ENCODE peak calls at places on chromosomes 2 and 18, in five cellular contexts. D, H, U, K and X are unnamed samples.

GRCh38 chr2:72669121-72669520 is 156.7 kb downstream of the EXOC6B start:
- DNase-seq in U (no peak), H (no peak), D (no peak), K (no peak), X (no peak)

GRCh38 chr2:176161041-176161785 is 4.1 kb downstream of the HOXD3 start:
- DNase-seq in D (no peak), H (no peak), U (no peak), K (no peak), X (no peak)

GRCh38 chr18:500556-501405 is at the start of gene COLEC12:
- DNase-seq in U (no peak), H (no peak), K (no peak), D (peak; percentile 10), X (peak; percentile 25)

GRCh38 chr2:31317387-31317786 is 83.4 kb downstream of the EHD3 start:
- DNase-seq in D (no peak), H (no peak), K (no peak), U (no peak), X (no peak)

GRCh38 chr2:216665717-216666116 is 29.6 kb downstream of the IGFBP5 start:
- DNase-seq in U (no peak), D (no peak), H (no peak), K (no peak), X (no peak)

GRCh38 chr2:119005565-119005964 is 63.6 kb downstream of the MARCO start:
- DNase-seq in H (peak; percentile 62), D (no peak), U (no peak), K (no peak), X (no peak)

GRCh38 chr2:73253400-73253799 is 19.3 kb downstream of the CCT7 start:
- DNase-seq in D (no peak), U (no peak), H (no peak), K (no peak), X (no peak)

GRCh38 chr2:45184606-45185005 is 175.4 kb upstream of the SIX2 start:
- DNase-seq in K (no peak), H (no peak), U (no peak), D (no peak), X (no peak)

GRCh38 chr2:40372278-40372580 is 79.7 kb downstream of the SLC8A1 start:
- DNase-seq in H (no peak), K (no peak), D (no peak), U (no peak), X (no peak)

GRCh38 chr2:186031229-186031628 is 292.6 kb downstream of the FSIP2 start:
- DNase-seq in K (no peak), H (no peak), D (no peak), U (no peak), X (no peak)

GRCh38 chr2:186032930-186033329 is 294.3 kb downstream of the FSIP2 start:
- DNase-seq in D (no peak), H (no peak), U (no peak), K (no peak), X (no peak)

GRCh38 chr2:186032337-186032736 is 293.7 kb downstream of the FSIP2 start:
- DNase-seq in U (no peak), H (no peak), D (no peak), K (no peak), X (no peak)

GRCh38 chr2:186042207-186043028 is 303.8 kb downstream of the FSIP2 start:
- DNase-seq in D (no peak), U (no peak), H (no peak), K (no peak), X (no peak)

DNA sequence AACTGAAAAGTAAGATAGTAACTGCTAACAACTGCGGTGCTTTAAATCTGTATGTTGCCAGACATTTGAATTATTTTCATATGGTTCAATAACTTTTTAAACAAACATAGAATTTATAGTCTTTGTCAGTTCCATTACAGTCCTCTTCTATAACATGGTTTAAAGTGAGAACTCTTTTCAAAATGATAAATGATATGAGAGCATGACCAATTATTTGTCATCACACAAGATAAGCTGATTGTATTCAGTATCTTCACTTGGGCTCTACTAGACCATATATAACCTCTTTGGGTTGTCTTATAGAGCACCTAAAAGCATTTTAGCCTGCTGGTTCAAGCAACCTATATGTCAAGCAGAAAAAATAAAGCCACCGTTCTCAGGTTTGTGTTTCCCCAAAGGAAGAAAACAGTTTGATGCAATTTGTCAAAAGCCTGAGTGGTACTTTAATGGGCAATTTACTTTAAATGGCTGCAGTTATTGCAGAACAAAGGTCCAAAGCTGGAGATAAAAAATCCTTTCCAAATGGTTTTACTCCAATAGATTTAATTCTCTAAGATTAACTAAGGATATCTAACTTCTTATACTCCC is 298.4 kb downstream of the FSIP2 start:
- DNase-seq in D (no peak), H (no peak), K (no peak), U (no peak), X (no peak)
- TF ChIP-seq EP300 in D (no peak), H (no peak), K (no peak), U (no peak), X (no peak)

GRCh38 chr2:26914286-26914962 is 56.0 kb upstream of the MAPRE3 start:
- DNase-seq in H (no peak), K (no peak), D (no peak), U (no peak), X (no peak)

GRCh38 chr2:26914963-26915310 is 55.5 kb upstream of the MAPRE3 start:
- DNase-seq in D (no peak), U (no peak), H (no peak), K (no peak), X (no peak)

GRCh38 chr2:26916128-26916692 is 54.2 kb upstream of the MAPRE3 start:
- DNase-seq in H (no peak), D (no peak), K (no peak), U (no peak), X (no peak)

GRCh38 chr2:26915316-26915715 is 55.1 kb upstream of the MAPRE3 start:
- DNase-seq in U (no peak), H (no peak), K (no peak), D (no peak), X (no peak)

GRCh38 chr2:26917135-26917836 is 53.2 kb upstream of the MAPRE3 start:
- DNase-seq in H (no peak), U (no peak), K (no peak), D (no peak), X (no peak)
- H3K36me3 ChIP-seq in H (no peaks in the 10 kb centered on the region), U (no peaks in the 10 kb centered on the region), K (no peaks in the 10 kb centered on the region), D (no peaks in the 10 kb centered on the region), X (no peaks in the 10 kb centered on the region)

GRCh38 chr18:9001209-9001608 is 101.3 kb upstream of the NDUFV2 start:
- DNase-seq in U (no peak), K (no peak), H (no peak), D (no peak), X (no peak)
- TF ChIP-seq EP300 in U (no peak), K (no peak), H (no peak), D (no peak), X (no peak)

GRCh38 chr2:46350030-46350699 is 53.0 kb downstream of the EPAS1 start:
- DNase-seq in H (no peak), K (no peak), U (no peak), D (no peak), X (no peak)
- H3K36me3 ChIP-seq in H (peaks cover 38% of the 10 kb centered on the region), K (no peaks in the 10 kb centered on the region), U (no peaks in the 10 kb centered on the region), D (no peaks in the 10 kb centered on the region), X (no peaks in the 10 kb centered on the region)

GRCh38 chr2:163799807-163800206 is 64.0 kb upstream of the FIGN start:
- DNase-seq in K (no peak), H (no peak), D (no peak), U (no peak), X (no peak)

GRCh38 chr2:163801499-163801893 is 65.7 kb upstream of the FIGN start:
- DNase-seq in U (no peak), H (no peak), K (no peak), D (no peak), X (no peak)

GRCh38 chr2:163802289-163802688 is 66.5 kb upstream of the FIGN start:
- DNase-seq in H (no peak), U (no peak), D (no peak), K (no peak), X (no peak)

DNA sequence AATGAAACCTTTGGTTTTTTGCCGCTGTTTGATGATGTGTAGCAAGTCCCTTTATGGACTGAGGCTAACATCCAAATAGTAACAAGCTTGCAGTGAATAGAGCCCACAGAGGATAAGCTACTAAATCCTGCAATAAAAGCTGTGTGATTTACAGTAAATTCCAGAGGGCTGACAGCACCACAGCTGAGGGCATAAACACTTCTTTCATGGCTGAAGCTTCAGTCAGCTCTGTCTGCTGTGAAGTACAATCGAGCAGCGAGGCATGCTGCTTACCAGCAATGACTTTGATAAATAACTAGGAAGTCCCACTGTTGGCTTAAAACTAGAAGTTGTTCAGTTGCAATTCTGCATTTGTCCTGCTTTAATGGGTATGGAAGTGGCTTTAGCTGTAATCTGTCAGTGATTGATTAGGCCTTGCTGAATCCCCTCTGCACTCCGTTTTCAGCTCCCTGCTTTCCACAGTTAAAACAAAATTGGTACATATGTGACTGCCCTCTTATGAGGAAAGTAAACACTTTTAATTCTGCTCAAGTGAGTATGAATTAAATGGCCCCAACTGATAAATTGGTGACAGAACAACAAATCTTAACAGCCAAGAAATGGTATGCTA is 65.2 kb upstream of the FIGN start:
- DNase-seq in K (no peak), H (no peak), U (no peak), D (no peak), X (no peak)
- TF ChIP-seq EP300 in K (no peak), H (no peak), U (no peak), D (no peak), X (peak; percentile 56)

GRCh38 chr2:85325466-85325811 is 2.4 kb downstream of the TGOLN2 start:
- DNase-seq in H (no peak), D (no peak), U (no peak), K (no peak), X (no peak)
- H3K36me3 ChIP-seq in H (peaks cover 42% of the 10 kb centered on the region), D (no peaks in the 10 kb centered on the region), U (peaks cover 13% of the 10 kb centered on the region), K (no peaks in the 10 kb centered on the region), X (peaks cover 7% of the 10 kb centered on the region)

DNA sequence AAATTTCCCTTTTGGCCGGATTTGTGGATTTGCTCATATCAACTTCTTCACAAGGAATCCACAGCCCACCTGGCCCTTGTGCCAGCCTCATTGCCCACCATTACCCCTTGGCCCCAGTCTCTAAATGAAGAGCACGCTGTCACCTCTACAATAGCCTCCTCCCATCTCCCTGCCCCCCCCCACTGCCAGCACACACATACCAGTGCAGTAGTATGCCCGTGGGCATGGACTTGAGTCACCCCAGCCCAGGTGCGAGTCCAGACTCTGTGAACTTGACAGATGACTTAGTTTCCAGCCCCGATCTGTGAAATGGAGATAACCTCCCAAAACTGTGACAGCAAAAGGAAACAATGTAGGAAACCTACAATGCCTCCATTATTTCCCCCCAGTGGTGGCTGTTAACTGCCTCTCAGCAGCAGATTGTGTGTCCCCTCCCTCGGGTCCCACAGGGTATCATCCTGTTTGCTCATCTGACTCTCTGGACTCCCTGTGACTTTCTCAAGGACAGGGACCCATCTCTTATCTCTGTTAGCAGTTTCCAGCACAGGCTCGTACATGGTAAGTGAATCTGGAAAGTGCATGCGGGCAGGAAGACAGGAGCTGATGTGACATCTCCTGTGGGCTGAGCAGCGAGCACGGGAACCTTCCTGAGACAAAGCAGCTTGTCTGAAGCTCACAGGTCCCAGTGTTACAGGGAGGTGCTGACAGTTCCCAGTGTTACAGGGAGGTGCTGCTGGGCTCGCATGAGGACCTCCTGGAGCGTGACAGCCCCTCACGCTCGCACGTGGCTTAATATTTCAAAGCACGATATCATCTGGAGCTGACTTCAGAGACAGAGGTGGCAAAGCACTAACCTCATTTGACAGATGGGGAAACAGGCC is 4.2 kb upstream of the TMEM185B start:
- DNase-seq in H (peak; percentile 47), K (no peak), D (peak; percentile 4), U (no peak), X (no peak)
- TF ChIP-seq EP300 in H (no peak), K (no peak), D (no peak), U (no peak), X (no peak)